ENCODE peak calls at places on chromosomes 2 and 18, in eight cellular contexts. One of them, this sample, is unnamed. For H3K36me3, the result is how much of the 10 kb centered on the place peaks cover.

GRCh38 chr2:131046580-131047274 is 46.5 kb downstream of the FAM168B start:
- DNase-seq in tibial artery: no peak
- DNase-seq in aorta: no peak
- DNase-seq in CD8-positive, alpha-beta T cell: no peak
- DNase-seq in A673: no peak
- DNase-seq in ovary: no peak
- DNase-seq in spleen: peak
- DNase-seq in cardiac muscle cell: no peak
- DNase-seq in this sample: peak

GRCh38 chr18:50465211-50466153 is 90.6 kb downstream of the SKA1 start:
- DNase-seq in tibial artery: no peak
- DNase-seq in aorta: no peak
- DNase-seq in CD8-positive, alpha-beta T cell: no peak
- DNase-seq in A673: no peak
- DNase-seq in ovary: no peak
- DNase-seq in spleen: no peak
- DNase-seq in cardiac muscle cell: no peak
- DNase-seq in this sample: no peak

GRCh38 chr2:84959494-84960156 is 11.3 kb upstream of the KCMF1 start:
- DNase-seq in tibial artery: peak
- DNase-seq in aorta: no peak
- DNase-seq in CD8-positive, alpha-beta T cell: no peak
- DNase-seq in A673: no peak
- DNase-seq in ovary: no peak
- DNase-seq in spleen: no peak
- DNase-seq in cardiac muscle cell: no peak
- DNase-seq in this sample: no peak

GRCh38 chr2:197710424-197711042 is 5.4 kb downstream of the MARS2 start:
- DNase-seq in tibial artery: no peak
- DNase-seq in aorta: no peak
- DNase-seq in CD8-positive, alpha-beta T cell: no peak
- DNase-seq in A673: no peak
- DNase-seq in ovary: no peak
- DNase-seq in spleen: no peak
- DNase-seq in cardiac muscle cell: no peak
- DNase-seq in this sample: no peak

GRCh38 chr18:48940854-48941531 is 9.8 kb downstream of the SMAD7 start:
- DNase-seq in tibial artery: no peak
- DNase-seq in aorta: no peak
- DNase-seq in CD8-positive, alpha-beta T cell: peak
- DNase-seq in A673: peak
- DNase-seq in ovary: no peak
- DNase-seq in spleen: peak
- DNase-seq in cardiac muscle cell: no peak
- DNase-seq in this sample: no peak

GRCh38 chr18:1928711-1929110 is 642.6 kb downstream of the METTL4 start:
- DNase-seq in tibial artery: no peak
- DNase-seq in aorta: no peak
- DNase-seq in CD8-positive, alpha-beta T cell: no peak
- DNase-seq in A673: no peak
- DNase-seq in ovary: no peak
- DNase-seq in spleen: no peak
- DNase-seq in cardiac muscle cell: no peak
- DNase-seq in this sample: no peak

GRCh38 chr18:22556271-22556990 is 138.7 kb upstream of the CTAGE1 start:
- DNase-seq in tibial artery: peak
- DNase-seq in aorta: peak
- DNase-seq in CD8-positive, alpha-beta T cell: no peak
- DNase-seq in A673: no peak
- DNase-seq in ovary: peak
- DNase-seq in spleen: no peak
- DNase-seq in cardiac muscle cell: no peak
- DNase-seq in this sample: peak

GRCh38 chr2:111994042-111994441 is 61.0 kb upstream of the TMEM87B start:
- DNase-seq in tibial artery: no peak
- DNase-seq in aorta: peak
- DNase-seq in CD8-positive, alpha-beta T cell: no peak
- DNase-seq in A673: no peak
- DNase-seq in ovary: no peak
- DNase-seq in spleen: no peak
- DNase-seq in cardiac muscle cell: no peak
- DNase-seq in this sample: no peak

GRCh38 chr2:10157293-10157692 is 34.8 kb downstream of the RRM2 start:
- DNase-seq in tibial artery: no peak
- DNase-seq in aorta: no peak
- DNase-seq in CD8-positive, alpha-beta T cell: no peak
- DNase-seq in A673: no peak
- DNase-seq in ovary: no peak
- DNase-seq in spleen: peak
- DNase-seq in cardiac muscle cell: no peak
- DNase-seq in this sample: peak

GRCh38 chr2:120616261-120616660 is 119.4 kb upstream of the GLI2 start:
- DNase-seq in tibial artery: no peak
- DNase-seq in aorta: peak
- DNase-seq in CD8-positive, alpha-beta T cell: no peak
- DNase-seq in A673: no peak
- DNase-seq in ovary: no peak
- DNase-seq in spleen: peak
- DNase-seq in cardiac muscle cell: no peak
- DNase-seq in this sample: peak

GRCh38 chr2:20797096-20797495 is 25.8 kb downstream of the LDAH start:
- DNase-seq in tibial artery: no peak
- DNase-seq in aorta: no peak
- DNase-seq in CD8-positive, alpha-beta T cell: no peak
- DNase-seq in A673: no peak
- DNase-seq in ovary: no peak
- DNase-seq in spleen: no peak
- DNase-seq in cardiac muscle cell: no peak
- DNase-seq in this sample: no peak

GRCh38 chr2:104969564-104969963 is 68.3 kb upstream of the MRPS9 start:
- DNase-seq in tibial artery: no peak
- DNase-seq in aorta: no peak
- DNase-seq in CD8-positive, alpha-beta T cell: no peak
- DNase-seq in A673: peak
- DNase-seq in ovary: no peak
- DNase-seq in spleen: no peak
- DNase-seq in cardiac muscle cell: no peak
- DNase-seq in this sample: no peak

GRCh38 chr18:75880266-75880665 is 452.8 kb upstream of the SMIM21 start:
- DNase-seq in tibial artery: no peak
- DNase-seq in aorta: no peak
- DNase-seq in CD8-positive, alpha-beta T cell: no peak
- DNase-seq in A673: no peak
- DNase-seq in ovary: no peak
- DNase-seq in spleen: no peak
- DNase-seq in cardiac muscle cell: no peak
- DNase-seq in this sample: no peak

GRCh38 chr2:104851236-104852160 is 2.4 kb upstream of the POU3F3 start:
- DNase-seq in tibial artery: no peak
- DNase-seq in aorta: no peak
- DNase-seq in CD8-positive, alpha-beta T cell: no peak
- DNase-seq in A673: no peak
- DNase-seq in ovary: no peak
- DNase-seq in spleen: no peak
- DNase-seq in cardiac muscle cell: no peak
- DNase-seq in this sample: no peak

GRCh38 chr2:213316001-213316735 is 31.9 kb downstream of the SPAG16 start:
- DNase-seq in tibial artery: no peak
- DNase-seq in aorta: no peak
- DNase-seq in CD8-positive, alpha-beta T cell: no peak
- DNase-seq in A673: peak
- DNase-seq in ovary: no peak
- DNase-seq in spleen: no peak
- DNase-seq in cardiac muscle cell: no peak
- DNase-seq in this sample: no peak

DNA sequence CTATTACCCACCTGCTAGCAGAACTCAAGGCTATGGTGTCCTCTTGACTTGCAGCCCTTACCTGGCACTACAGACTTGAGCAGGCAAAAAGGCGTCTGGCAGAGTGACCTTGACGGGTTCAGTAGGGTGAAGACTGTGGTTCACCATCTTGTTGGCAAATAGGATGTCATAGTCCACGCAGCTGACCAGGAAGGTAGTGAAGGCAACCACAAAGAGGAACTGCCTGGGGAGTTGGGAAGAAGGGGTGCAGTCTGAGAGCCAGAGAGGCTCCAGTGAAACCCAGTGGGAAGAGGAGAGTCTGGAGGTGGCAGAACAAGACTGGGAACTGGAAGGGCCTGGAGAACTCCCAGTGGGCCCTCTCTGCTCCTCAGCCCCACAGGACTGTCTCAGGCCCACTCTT is 4.1 kb downstream of the ATG9A start:
- DNase-seq in tibial artery: no peak
- DNase-seq in aorta: no peak
- DNase-seq in CD8-positive, alpha-beta T cell: no peak
- DNase-seq in A673: no peak
- DNase-seq in ovary: no peak
- DNase-seq in spleen: no peak
- DNase-seq in cardiac muscle cell: no peak
- DNase-seq in this sample: no peak
- H3K36me3 ChIP-seq in tibial artery: half or more
- H3K36me3 ChIP-seq in aorta: under half
- H3K36me3 ChIP-seq in CD8-positive, alpha-beta T cell: under half
- H3K36me3 ChIP-seq in A673: under half
- H3K36me3 ChIP-seq in ovary: under half
- H3K36me3 ChIP-seq in spleen: half or more
- H3K36me3 ChIP-seq in cardiac muscle cell: under half
- H3K36me3 ChIP-seq in this sample: half or more

GRCh38 chr2:202307690-202308089 is 42.1 kb downstream of the NOP58 start:
- DNase-seq in tibial artery: no peak
- DNase-seq in aorta: no peak
- DNase-seq in CD8-positive, alpha-beta T cell: no peak
- DNase-seq in A673: peak
- DNase-seq in ovary: no peak
- DNase-seq in spleen: no peak
- DNase-seq in cardiac muscle cell: peak
- DNase-seq in this sample: no peak
- H3K27ac ChIP-seq in tibial artery: no peak
- H3K27ac ChIP-seq in aorta: no peak
- H3K27ac ChIP-seq in CD8-positive, alpha-beta T cell: no peak
- H3K27ac ChIP-seq in A673: no peak
- H3K27ac ChIP-seq in ovary: no peak
- H3K27ac ChIP-seq in spleen: no peak
- H3K27ac ChIP-seq in cardiac muscle cell: peak
- H3K27ac ChIP-seq in this sample: no peak

GRCh38 chr2:229054311-229054710 is 216.8 kb downstream of the PID1 start:
- DNase-seq in tibial artery: no peak
- DNase-seq in aorta: no peak
- DNase-seq in CD8-positive, alpha-beta T cell: no peak
- DNase-seq in A673: no peak
- DNase-seq in ovary: no peak
- DNase-seq in spleen: no peak
- DNase-seq in cardiac muscle cell: no peak
- DNase-seq in this sample: no peak
- H3K36me3 ChIP-seq in tibial artery: under half
- H3K36me3 ChIP-seq in aorta: under half
- H3K36me3 ChIP-seq in CD8-positive, alpha-beta T cell: under half
- H3K36me3 ChIP-seq in A673: under half
- H3K36me3 ChIP-seq in ovary: under half
- H3K36me3 ChIP-seq in spleen: under half
- H3K36me3 ChIP-seq in cardiac muscle cell: under half
- H3K36me3 ChIP-seq in this sample: under half

DNA sequence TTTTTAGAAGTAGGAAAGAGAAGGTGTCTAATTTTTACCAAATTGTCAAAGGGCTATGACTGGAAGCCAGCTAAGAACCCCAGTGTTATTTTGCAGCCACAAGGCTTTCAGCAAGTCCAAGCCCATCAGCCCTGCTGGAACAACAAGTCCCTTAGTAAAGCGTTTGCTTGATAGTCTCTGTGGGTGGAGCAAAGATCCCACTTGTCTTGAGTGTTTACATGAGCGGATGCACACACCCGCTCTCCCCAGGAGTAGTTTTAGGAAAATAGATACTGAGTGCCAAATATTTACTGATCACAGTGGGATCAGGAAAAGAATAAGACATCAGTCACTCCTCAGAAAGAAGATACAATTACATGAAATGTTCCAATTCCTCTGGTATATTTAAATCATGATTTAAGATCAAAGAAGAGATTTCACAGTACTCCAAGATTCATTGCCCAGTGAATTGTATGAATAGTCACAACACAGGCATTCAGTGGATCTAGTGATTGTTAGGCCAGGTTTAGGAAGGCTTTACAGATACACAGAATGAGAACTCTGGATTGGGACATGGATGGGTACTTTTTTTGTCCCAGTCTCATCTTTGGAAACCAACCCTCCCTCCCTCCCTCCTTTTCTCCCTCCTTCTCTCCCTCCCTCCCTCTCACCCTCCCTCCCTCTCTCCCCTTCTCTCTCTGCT is 514.9 kb downstream of the PTPRM start:
- DNase-seq in tibial artery: no peak
- DNase-seq in aorta: no peak
- DNase-seq in CD8-positive, alpha-beta T cell: no peak
- DNase-seq in A673: no peak
- DNase-seq in ovary: no peak
- DNase-seq in spleen: no peak
- DNase-seq in cardiac muscle cell: no peak
- DNase-seq in this sample: no peak
- H3K27ac ChIP-seq in tibial artery: no peak
- H3K27ac ChIP-seq in aorta: no peak
- H3K27ac ChIP-seq in CD8-positive, alpha-beta T cell: no peak
- H3K27ac ChIP-seq in A673: no peak
- H3K27ac ChIP-seq in ovary: no peak
- H3K27ac ChIP-seq in spleen: no peak
- H3K27ac ChIP-seq in cardiac muscle cell: no peak
- H3K27ac ChIP-seq in this sample: no peak